ENCODE peak calls at places on chromosome 20, in seven cellular contexts. Z is astrocyte of the spinal cord, E is cardiac muscle cell, Y is stomach, I is fibroblast of pulmonary artery, J is fibroblast of lung, P is neural crest cell. C is an unnamed sample.

GRCh38 chr20:4439461-4439860 is 282.2 kb upstream of the PRND start:
- DNase-seq in Z (peak), E (no peak), Y (no peak), I (no peak), J (no peak), P (no peak), C (no peak)

GRCh38 chr20:46119028-46119546 is 973 bp downstream of the CD40 start:
- DNase-seq in Z (no peak), E (no peak), Y (peak), I (no peak), J (no peak), P (no peak), C (no peak)

GRCh38 chr20:10376271-10377075 is 57.5 kb downstream of the MKKS start:
- DNase-seq in Z (peak), E (no peak), Y (no peak), I (peak), J (peak), P (no peak), C (no peak)

GRCh38 chr20:13810446-13810845 is 25.6 kb downstream of the NDUFAF5 start:
- DNase-seq in Z (no peak), E (no peak), Y (no peak), I (no peak), J (no peak), P (no peak), C (no peak)

GRCh38 chr20:19457551-19457950 is 245.1 kb downstream of the SLC24A3 start:
- DNase-seq in Z (no peak), E (no peak), Y (no peak), I (no peak), J (no peak), P (no peak), C (no peak)

GRCh38 chr20:52958206-52958605 is 14.0 kb upstream of the TSHZ2 start:
- DNase-seq in Z (no peak), E (no peak), Y (no peak), I (no peak), J (no peak), P (no peak), C (no peak)

GRCh38 chr20:2771631-2772080 is 28.8 kb downstream of the CPXM1 start:
- DNase-seq in Z (no peak), E (no peak), Y (no peak), I (peak), J (peak), P (no peak), C (no peak)

GRCh38 chr20:38458314-38458713 is 14.3 kb upstream of the RALGAPB start:
- DNase-seq in Z (no peak), E (no peak), Y (no peak), I (no peak), J (no peak), P (no peak), C (no peak)

GRCh38 chr20:2871555-2872303 is 1.6 kb upstream of the PTPRA start:
- DNase-seq in Z (peak), E (no peak), Y (no peak), I (no peak), J (no peak), P (no peak), C (no peak)

GRCh38 chr20:38880952-38881735 is 45.1 kb upstream of the FAM83D start:
- DNase-seq in Z (no peak), E (no peak), Y (no peak), I (no peak), J (no peak), P (no peak), C (no peak)

GRCh38 chr20:16438100-16438499 is 135.1 kb downstream of the KIF16B start:
- DNase-seq in Z (no peak), E (no peak), Y (no peak), I (no peak), J (no peak), P (no peak), C (no peak)

GRCh38 chr20:16437387-16437990 is 135.8 kb downstream of the KIF16B start:
- DNase-seq in Z (no peak), E (no peak), Y (no peak), I (no peak), J (no peak), P (no peak), C (no peak)

GRCh38 chr20:16434087-16434664 is 139.1 kb downstream of the KIF16B start:
- DNase-seq in Z (peak), E (peak), Y (peak), I (peak), J (no peak), P (peak), C (no peak)
- TF ChIP-seq CTCF in Z (peak), E (peak), Y (peak), I (peak), J (peak), P (peak), C (peak)

DNA sequence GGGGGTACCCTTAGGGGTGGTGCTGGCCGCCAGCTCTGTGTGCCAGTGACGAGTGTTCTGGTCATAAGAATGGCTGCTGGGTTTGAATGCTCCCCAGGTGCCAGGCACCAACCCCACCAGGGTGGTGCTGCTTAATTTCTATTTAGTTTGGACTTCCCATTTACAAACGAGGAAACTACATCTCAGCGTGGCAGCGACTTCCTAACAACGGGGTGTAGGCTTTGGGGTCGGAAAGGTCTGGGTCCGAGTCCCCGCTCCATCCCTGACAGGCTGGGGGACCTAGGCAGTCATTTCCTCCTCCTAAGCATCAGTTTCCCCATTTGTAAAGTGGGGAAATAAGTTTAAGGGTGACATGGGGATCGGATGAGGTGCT is 30.2 kb downstream of the CEBPB start:
- DNase-seq in Z (no peak), E (no peak), Y (no peak), I (no peak), J (no peak), P (no peak), C (no peak)
- TF ChIP-seq CTCF in Z (no peak), E (no peak), Y (no peak), I (no peak), J (no peak), P (no peak), C (no peak)

GRCh38 chr20:20519269-20519668 is 151.4 kb downstream of the INSM1 start:
- DNase-seq in Z (no peak), E (no peak), Y (no peak), I (no peak), J (no peak), P (no peak), C (no peak)

GRCh38 chr20:20518263-20518662 is 150.4 kb downstream of the INSM1 start:
- DNase-seq in Z (no peak), E (no peak), Y (no peak), I (no peak), J (no peak), P (no peak), C (no peak)

GRCh38 chr20:20520776-20521175 is 152.9 kb downstream of the INSM1 start:
- DNase-seq in Z (peak), E (no peak), Y (no peak), I (peak), J (peak), P (no peak), C (no peak)

GRCh38 chr20:20525214-20525613 is 157.3 kb downstream of the INSM1 start:
- DNase-seq in Z (no peak), E (no peak), Y (no peak), I (no peak), J (no peak), P (no peak), C (no peak)

DNA sequence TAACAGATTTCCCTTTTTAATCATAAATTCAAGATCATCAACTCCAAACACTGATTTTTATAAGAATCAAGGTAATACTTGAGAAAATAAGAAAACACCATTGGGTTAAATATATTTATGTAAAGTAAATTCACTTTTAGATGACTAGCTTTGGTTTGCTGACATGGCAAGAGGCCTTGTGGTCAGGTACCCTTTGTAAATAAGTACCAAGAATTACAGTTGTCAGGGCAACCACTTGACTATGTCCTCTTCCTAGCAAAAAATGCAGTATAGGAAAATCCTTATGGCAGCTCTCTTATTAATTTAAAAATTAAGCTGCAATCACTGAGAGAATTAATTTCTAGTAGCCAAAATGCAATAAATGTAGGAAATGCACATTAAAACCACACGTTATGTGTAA is 153.8 kb downstream of the INSM1 start:
- DNase-seq in Z (peak), E (no peak), Y (no peak), I (no peak), J (peak), P (no peak), C (no peak)
- TF ChIP-seq CTCF in Z (no peak), E (no peak), Y (no peak), I (no peak), J (no peak), P (no peak), C (no peak)

DNA sequence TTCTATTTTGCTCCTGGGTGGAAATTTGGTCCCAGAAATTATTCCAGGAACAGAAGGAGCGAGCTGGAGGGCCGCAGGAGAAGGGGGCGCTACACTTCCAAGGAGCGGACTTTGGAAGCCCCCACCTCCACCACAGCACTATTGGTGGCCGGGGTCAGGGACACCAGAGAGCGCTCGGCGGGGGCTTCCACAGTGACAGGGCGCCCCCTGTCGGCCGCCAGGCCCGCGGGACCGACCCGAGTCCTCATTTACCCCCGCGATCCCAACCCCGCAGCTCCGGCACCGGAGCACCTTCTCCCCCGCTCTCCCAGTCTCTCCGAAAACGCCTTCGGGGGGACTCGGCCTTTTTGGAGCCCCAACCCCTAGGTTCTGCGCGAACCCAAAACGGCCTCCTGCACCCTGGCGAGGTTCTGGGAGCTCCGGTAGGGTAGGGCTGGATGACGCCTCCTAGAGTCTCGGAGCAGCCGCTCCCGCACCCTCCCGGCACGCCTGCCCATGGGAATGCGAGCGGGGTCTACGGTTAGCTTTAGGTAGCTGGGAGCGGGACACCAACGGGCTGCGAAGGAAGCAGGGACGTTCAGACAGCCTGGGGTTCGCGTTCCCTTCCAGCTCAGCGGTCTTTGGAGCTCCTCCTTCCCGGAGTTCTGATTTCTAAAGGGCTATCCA is 2.4 kb upstream of the FOXA2 start:
- DNase-seq in Z (no peak), E (peak), Y (peak), I (no peak), J (no peak), P (no peak), C (no peak)
- TF ChIP-seq CTCF in Z (peak), E (peak), Y (peak), I (peak), J (peak), P (peak), C (peak)

DNA sequence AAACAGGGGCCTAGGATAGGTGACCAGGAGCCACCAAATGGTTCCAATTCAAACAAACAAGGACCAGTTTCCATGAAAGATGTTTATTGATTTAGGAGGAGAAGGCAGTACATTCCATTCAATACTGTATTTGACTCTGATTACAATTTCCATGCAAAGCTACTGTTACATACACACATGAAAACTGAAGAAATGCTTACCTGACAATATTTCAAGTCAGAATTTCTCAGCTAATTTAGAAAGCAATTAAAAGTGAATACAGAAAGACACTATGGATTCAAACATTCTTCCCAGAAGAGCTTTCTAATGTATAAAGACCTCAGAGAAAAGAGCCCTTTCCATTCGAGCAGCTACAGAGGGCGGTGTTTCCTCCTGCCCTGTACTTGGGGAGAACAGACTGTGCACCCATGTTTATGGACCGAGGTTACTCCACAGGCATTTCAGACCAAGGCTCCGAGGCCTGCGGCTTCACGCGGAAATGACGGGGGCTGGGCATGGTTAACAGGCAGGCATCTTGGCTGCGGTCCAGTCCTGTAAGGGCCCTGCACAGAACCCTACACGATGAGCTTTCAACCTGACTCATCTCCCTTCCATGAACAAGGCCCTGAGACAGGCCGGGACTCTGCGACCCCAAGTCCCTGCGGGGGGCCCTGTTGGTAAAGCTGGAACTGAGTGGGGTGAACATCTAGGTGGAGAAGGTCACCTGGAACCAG is 25.7 kb upstream of the TCFL5 start:
- DNase-seq in Z (peak), E (peak), Y (peak), I (peak), J (peak), P (no peak), C (no peak)
- TF ChIP-seq CTCF in Z (peak), E (peak), Y (no peak), I (no peak), J (peak), P (no peak), C (no peak)

GRCh38 chr20:58621906-58622548 is 29.1 kb upstream of the STX16 start:
- DNase-seq in Z (no peak), E (no peak), Y (no peak), I (no peak), J (no peak), P (no peak), C (no peak)
- TF ChIP-seq CTCF in Z (peak), E (peak), Y (no peak), I (peak), J (peak), P (peak), C (no peak)

GRCh38 chr20:47359533-47360206 is 3.2 kb upstream of the ZMYND8 start:
- DNase-seq in Z (no peak), E (no peak), Y (no peak), I (no peak), J (no peak), P (no peak), C (no peak)
- TF ChIP-seq CTCF in Z (no peak), E (no peak), Y (no peak), I (no peak), J (no peak), P (no peak), C (no peak)

DNA sequence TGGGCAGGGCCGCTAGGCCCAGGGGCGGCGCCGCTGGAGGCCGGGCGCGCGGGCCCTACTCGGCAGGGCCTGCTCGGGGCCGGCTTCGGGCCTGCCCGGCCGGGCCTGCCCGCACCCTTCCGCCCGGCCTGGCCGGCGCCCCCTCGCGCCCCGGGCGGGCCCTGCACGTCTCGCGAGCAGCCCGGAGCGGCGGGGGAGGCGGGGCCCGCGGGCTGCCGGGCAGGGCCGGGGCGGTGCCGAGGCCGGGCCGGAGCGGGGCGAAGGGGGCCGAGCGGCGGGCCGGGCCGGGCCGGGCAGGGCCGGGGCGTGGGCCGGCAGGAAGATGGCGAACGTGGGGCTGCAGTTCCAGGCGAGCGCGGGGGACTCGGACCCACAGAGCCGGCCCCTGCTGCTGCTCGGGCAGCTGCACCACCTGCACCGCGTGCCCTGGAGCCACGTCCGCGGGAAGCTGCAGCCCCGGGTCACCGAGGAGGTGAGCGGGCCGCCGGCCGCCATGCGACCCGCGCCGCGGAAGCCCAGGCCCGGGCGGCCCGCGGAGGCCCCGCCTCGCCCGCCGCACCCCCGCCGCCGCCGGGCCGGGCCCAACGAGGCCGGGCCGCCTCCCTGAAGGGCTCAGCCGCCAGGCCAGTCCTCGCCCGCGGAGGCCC is at the start of gene NPEPL1:
- DNase-seq in Z (peak), E (peak), Y (peak), I (peak), J (peak), P (peak), C (no peak)
- TF ChIP-seq CTCF in Z (peak), E (peak), Y (no peak), I (no peak), J (no peak), P (peak), C (no peak)

DNA sequence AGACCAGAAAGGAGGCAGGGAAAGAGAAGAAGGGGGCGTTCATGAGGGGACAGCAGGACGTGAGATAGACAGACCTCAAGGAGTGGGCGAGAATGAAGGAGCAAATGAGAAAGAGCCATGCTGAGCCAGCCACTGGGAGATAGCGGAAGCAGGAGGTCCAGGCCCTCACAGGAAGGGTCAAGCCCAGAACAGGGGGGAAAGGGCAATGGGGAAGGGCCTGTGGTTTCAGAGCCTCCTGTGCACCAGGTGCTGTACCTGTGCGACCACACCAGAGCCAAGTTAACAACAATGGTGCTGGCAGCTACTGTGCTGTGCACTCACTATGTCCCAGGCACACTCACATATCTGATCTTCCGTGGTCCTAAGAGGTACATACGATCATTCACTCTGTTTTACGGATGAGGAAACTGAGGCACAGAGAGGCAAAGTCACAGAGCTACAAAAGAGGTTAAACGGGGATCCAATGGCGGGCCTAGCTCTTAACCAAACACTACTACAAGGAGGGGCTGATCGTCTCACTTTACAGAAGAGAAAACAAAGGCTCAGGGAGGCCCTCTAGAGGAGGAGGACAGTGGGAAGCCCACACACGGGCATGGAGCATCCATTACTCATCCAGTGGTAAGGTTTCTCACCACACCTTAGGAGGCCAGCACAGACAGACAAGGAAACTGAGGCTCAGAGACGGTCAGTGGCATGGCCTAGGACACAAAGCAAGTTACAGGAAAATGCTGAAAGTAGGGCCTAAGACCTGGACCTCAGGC is 129.1 kb downstream of the PREX1 start:
- DNase-seq in Z (no peak), E (no peak), Y (no peak), I (no peak), J (no peak), P (no peak), C (no peak)
- TF ChIP-seq CTCF in Z (no peak), E (no peak), Y (no peak), I (no peak), J (peak), P (no peak), C (peak)

C was measured in D721Med.